ENCODE peak calls at places on chromosomes 4 and X, in nine cellular contexts. One of them, this sample, is unnamed.

GRCh38 chrX:21374994-21375794 is 976 bp downstream of the CNKSR2 start:
- DNase-seq in CMK: no peak
- DNase-seq in fibroblast of pulmonary artery: no peak
- DNase-seq in GM10248: peak
- DNase-seq in adrenal gland: no peak
- DNase-seq in OCI-LY7: no peak
- DNase-seq in GM23248: no peak
- DNase-seq in HuH-7: no peak
- DNase-seq in GM03348: no peak
- DNase-seq in this sample: no peak

GRCh38 chrX:55521687-55522086 is 32.0 kb upstream of the USP51 start:
- DNase-seq in GM23248: no peak
- DNase-seq in adrenal gland: no peak
- DNase-seq in HuH-7: no peak
- DNase-seq in CMK: no peak
- DNase-seq in GM03348: no peak
- DNase-seq in OCI-LY7: no peak
- DNase-seq in fibroblast of pulmonary artery: no peak
- DNase-seq in GM10248: no peak
- DNase-seq in this sample: no peak

GRCh38 chr4:150268444-150268843 is 190.2 kb downstream of the DCLK2 start:
- DNase-seq in adrenal gland: no peak
- DNase-seq in OCI-LY7: no peak
- DNase-seq in fibroblast of pulmonary artery: peak
- DNase-seq in GM23248: no peak
- DNase-seq in GM10248: no peak
- DNase-seq in GM03348: no peak
- DNase-seq in CMK: no peak
- DNase-seq in HuH-7: no peak
- DNase-seq in this sample: no peak

GRCh38 chrX:105765691-105766090 is 56.6 kb upstream of the NRK start:
- DNase-seq in OCI-LY7: no peak
- DNase-seq in GM03348: no peak
- DNase-seq in GM10248: no peak
- DNase-seq in fibroblast of pulmonary artery: no peak
- DNase-seq in CMK: no peak
- DNase-seq in adrenal gland: no peak
- DNase-seq in HuH-7: peak
- DNase-seq in GM23248: no peak
- DNase-seq in this sample: no peak

GRCh38 chrX:129979207-129979920 is 3.1 kb upstream of the BCORL1 start:
- DNase-seq in CMK: no peak
- DNase-seq in GM23248: peak
- DNase-seq in GM03348: no peak
- DNase-seq in fibroblast of pulmonary artery: no peak
- DNase-seq in adrenal gland: peak
- DNase-seq in HuH-7: no peak
- DNase-seq in GM10248: no peak
- DNase-seq in OCI-LY7: no peak
- DNase-seq in this sample: no peak

GRCh38 chrX:1380672-1381233 is 11.2 kb downstream of the SLC25A6 start:
- DNase-seq in CMK: no peak
- DNase-seq in fibroblast of pulmonary artery: no peak
- DNase-seq in adrenal gland: no peak
- DNase-seq in GM03348: no peak
- DNase-seq in GM23248: peak
- DNase-seq in OCI-LY7: no peak
- DNase-seq in HuH-7: no peak
- DNase-seq in GM10248: peak
- DNase-seq in this sample: no peak

GRCh38 chr4:157574606-157575005 is 354.1 kb downstream of the GRIA2 start:
- DNase-seq in adrenal gland: no peak
- DNase-seq in GM03348: no peak
- DNase-seq in GM10248: no peak
- DNase-seq in CMK: no peak
- DNase-seq in GM23248: no peak
- DNase-seq in HuH-7: no peak
- DNase-seq in fibroblast of pulmonary artery: no peak
- DNase-seq in OCI-LY7: no peak
- DNase-seq in this sample: no peak

GRCh38 chr4:112448211-112448745 is 67.7 kb downstream of the NEUROG2 start:
- DNase-seq in adrenal gland: no peak
- DNase-seq in CMK: no peak
- DNase-seq in HuH-7: no peak
- DNase-seq in GM03348: no peak
- DNase-seq in fibroblast of pulmonary artery: no peak
- DNase-seq in GM10248: no peak
- DNase-seq in GM23248: peak
- DNase-seq in OCI-LY7: no peak
- DNase-seq in this sample: peak

GRCh38 chrX:48956728-48957414 is 536 bp downstream of the OTUD5 start:
- DNase-seq in CMK: no peak
- DNase-seq in fibroblast of pulmonary artery: no peak
- DNase-seq in OCI-LY7: no peak
- DNase-seq in GM23248: peak
- DNase-seq in GM03348: peak
- DNase-seq in adrenal gland: peak
- DNase-seq in HuH-7: no peak
- DNase-seq in GM10248: no peak
- DNase-seq in this sample: no peak

GRCh38 chrX:105651052-105651451 is 171.3 kb upstream of the NRK start:
- DNase-seq in GM03348: no peak
- DNase-seq in fibroblast of pulmonary artery: peak
- DNase-seq in HuH-7: no peak
- DNase-seq in OCI-LY7: no peak
- DNase-seq in adrenal gland: no peak
- DNase-seq in CMK: no peak
- DNase-seq in GM10248: no peak
- DNase-seq in GM23248: no peak
- DNase-seq in this sample: no peak

GRCh38 chrX:43940811-43941210 is 32.4 kb downstream of the NDP start:
- DNase-seq in fibroblast of pulmonary artery: peak
- DNase-seq in CMK: no peak
- DNase-seq in GM03348: peak
- DNase-seq in GM10248: no peak
- DNase-seq in adrenal gland: peak
- DNase-seq in GM23248: peak
- DNase-seq in OCI-LY7: no peak
- DNase-seq in HuH-7: no peak
- DNase-seq in this sample: no peak

GRCh38 chr4:77022581-77023133 is 53.1 kb downstream of the CCNI start:
- DNase-seq in GM23248: peak
- DNase-seq in OCI-LY7: no peak
- DNase-seq in GM03348: peak
- DNase-seq in adrenal gland: no peak
- DNase-seq in HuH-7: no peak
- DNase-seq in CMK: no peak
- DNase-seq in GM10248: no peak
- DNase-seq in fibroblast of pulmonary artery: peak
- DNase-seq in this sample: no peak

GRCh38 chrX:137040113-137040794 is 6.5 kb upstream of the GPR101 start:
- DNase-seq in HuH-7: peak
- DNase-seq in adrenal gland: no peak
- DNase-seq in GM23248: no peak
- DNase-seq in OCI-LY7: no peak
- DNase-seq in GM03348: no peak
- DNase-seq in GM10248: no peak
- DNase-seq in CMK: no peak
- DNase-seq in fibroblast of pulmonary artery: no peak
- DNase-seq in this sample: no peak

GRCh38 chr4:85153221-85153620 is 186.7 kb upstream of the WDFY3 start:
- DNase-seq in GM23248: peak
- DNase-seq in OCI-LY7: no peak
- DNase-seq in GM03348: no peak
- DNase-seq in HuH-7: no peak
- DNase-seq in adrenal gland: no peak
- DNase-seq in CMK: no peak
- DNase-seq in GM10248: no peak
- DNase-seq in fibroblast of pulmonary artery: peak
- DNase-seq in this sample: no peak

GRCh38 chr4:100795581-100795980 is 277.8 kb upstream of the EMCN start:
- DNase-seq in adrenal gland: no peak
- DNase-seq in fibroblast of pulmonary artery: no peak
- DNase-seq in HuH-7: no peak
- DNase-seq in OCI-LY7: no peak
- DNase-seq in GM10248: no peak
- DNase-seq in CMK: no peak
- DNase-seq in GM23248: no peak
- DNase-seq in GM03348: no peak
- DNase-seq in this sample: no peak

GRCh38 chr4:162957521-162958143 is 209.1 kb downstream of the NAF1 start:
- DNase-seq in OCI-LY7: no peak
- DNase-seq in HuH-7: no peak
- DNase-seq in GM23248: no peak
- DNase-seq in GM03348: no peak
- DNase-seq in GM10248: no peak
- DNase-seq in fibroblast of pulmonary artery: no peak
- DNase-seq in CMK: no peak
- DNase-seq in adrenal gland: no peak
- DNase-seq in this sample: no peak

GRCh38 chrX:50779694-50780093 is 34.3 kb downstream of the SHROOM4 start:
- DNase-seq in CMK: no peak
- DNase-seq in adrenal gland: no peak
- DNase-seq in GM03348: peak
- DNase-seq in GM10248: no peak
- DNase-seq in fibroblast of pulmonary artery: peak
- DNase-seq in HuH-7: no peak
- DNase-seq in OCI-LY7: no peak
- DNase-seq in GM23248: peak
- DNase-seq in this sample: no peak

GRCh38 chr4:121564840-121565375 is 131.9 kb downstream of the ANXA5 start:
- DNase-seq in GM03348: peak
- DNase-seq in GM23248: peak
- DNase-seq in fibroblast of pulmonary artery: peak
- DNase-seq in HuH-7: no peak
- DNase-seq in adrenal gland: no peak
- DNase-seq in OCI-LY7: no peak
- DNase-seq in GM10248: no peak
- DNase-seq in CMK: no peak
- DNase-seq in this sample: no peak

GRCh38 chr4:48191758-48192157 is 57.7 kb upstream of the TXK start:
- DNase-seq in fibroblast of pulmonary artery: no peak
- DNase-seq in GM23248: no peak
- DNase-seq in CMK: no peak
- DNase-seq in HuH-7: no peak
- DNase-seq in adrenal gland: no peak
- DNase-seq in GM10248: no peak
- DNase-seq in GM03348: no peak
- DNase-seq in OCI-LY7: no peak
- DNase-seq in this sample: no peak

GRCh38 chrX:13317366-13317765 is 2.5 kb downstream of the ATXN3L start:
- DNase-seq in GM23248: no peak
- DNase-seq in CMK: no peak
- DNase-seq in GM03348: no peak
- DNase-seq in OCI-LY7: no peak
- DNase-seq in HuH-7: no peak
- DNase-seq in fibroblast of pulmonary artery: no peak
- DNase-seq in adrenal gland: no peak
- DNase-seq in GM10248: no peak
- DNase-seq in this sample: no peak

GRCh38 chr4:151568966-151569365 is 160.0 kb downstream of the FHIP1A start:
- DNase-seq in GM10248: no peak
- DNase-seq in CMK: no peak
- DNase-seq in OCI-LY7: no peak
- DNase-seq in adrenal gland: no peak
- DNase-seq in GM03348: no peak
- DNase-seq in fibroblast of pulmonary artery: no peak
- DNase-seq in HuH-7: no peak
- DNase-seq in GM23248: no peak
- DNase-seq in this sample: no peak

GRCh38 chr4:126710935-126711334 is 921.8 kb upstream of the INTU start:
- DNase-seq in GM10248: no peak
- DNase-seq in OCI-LY7: no peak
- DNase-seq in fibroblast of pulmonary artery: no peak
- DNase-seq in GM23248: no peak
- DNase-seq in adrenal gland: no peak
- DNase-seq in CMK: no peak
- DNase-seq in HuH-7: no peak
- DNase-seq in GM03348: no peak
- DNase-seq in this sample: no peak

GRCh38 chr4:176601156-176601555 is 191.6 kb downstream of the VEGFC start:
- DNase-seq in adrenal gland: no peak
- DNase-seq in GM10248: no peak
- DNase-seq in fibroblast of pulmonary artery: peak
- DNase-seq in HuH-7: no peak
- DNase-seq in OCI-LY7: no peak
- DNase-seq in GM23248: peak
- DNase-seq in GM03348: no peak
- DNase-seq in CMK: no peak
- DNase-seq in this sample: no peak

GRCh38 chr4:168701061-168701460 is 204.2 kb downstream of the PALLD start:
- DNase-seq in adrenal gland: no peak
- DNase-seq in GM10248: no peak
- DNase-seq in OCI-LY7: no peak
- DNase-seq in GM23248: no peak
- DNase-seq in fibroblast of pulmonary artery: no peak
- DNase-seq in CMK: no peak
- DNase-seq in GM03348: no peak
- DNase-seq in HuH-7: no peak
- DNase-seq in this sample: no peak

GRCh38 chrX:72105436-72105835 is 26.3 kb downstream of the RTL5 start:
- DNase-seq in fibroblast of pulmonary artery: no peak
- DNase-seq in OCI-LY7: no peak
- DNase-seq in adrenal gland: no peak
- DNase-seq in CMK: no peak
- DNase-seq in GM10248: peak
- DNase-seq in HuH-7: no peak
- DNase-seq in GM23248: no peak
- DNase-seq in GM03348: no peak
- DNase-seq in this sample: no peak

GRCh38 chr4:66899422-66900065 is 645.8 kb downstream of the CENPC start:
- DNase-seq in GM03348: no peak
- DNase-seq in HuH-7: no peak
- DNase-seq in GM10248: no peak
- DNase-seq in CMK: no peak
- DNase-seq in adrenal gland: no peak
- DNase-seq in GM23248: no peak
- DNase-seq in fibroblast of pulmonary artery: no peak
- DNase-seq in OCI-LY7: no peak
- DNase-seq in this sample: no peak

GRCh38 chr4:184649026-184649970 is at the start of the genes CASP3 and PRIMPOL:
- DNase-seq in adrenal gland: peak
- DNase-seq in fibroblast of pulmonary artery: peak
- DNase-seq in GM03348: peak
- DNase-seq in HuH-7: peak
- DNase-seq in GM10248: peak
- DNase-seq in OCI-LY7: peak
- DNase-seq in CMK: peak
- DNase-seq in GM23248: peak
- DNase-seq in this sample: peak

GRCh38 chr4:1201851-1202525 is 29.6 kb upstream of the SPON2 start:
- DNase-seq in HuH-7: no peak
- DNase-seq in fibroblast of pulmonary artery: peak
- DNase-seq in adrenal gland: peak
- DNase-seq in GM10248: no peak
- DNase-seq in GM23248: peak
- DNase-seq in GM03348: peak
- DNase-seq in OCI-LY7: peak
- DNase-seq in CMK: no peak
- DNase-seq in this sample: no peak

GRCh38 chr4:30191902-30192301 is 528.3 kb upstream of the PCDH7 start:
- DNase-seq in HuH-7: no peak
- DNase-seq in CMK: no peak
- DNase-seq in OCI-LY7: no peak
- DNase-seq in GM10248: no peak
- DNase-seq in adrenal gland: no peak
- DNase-seq in GM23248: no peak
- DNase-seq in GM03348: no peak
- DNase-seq in fibroblast of pulmonary artery: no peak
- DNase-seq in this sample: no peak

GRCh38 chrX:71846429-71846828 is 64.2 kb upstream of the NHSL2 start:
- DNase-seq in OCI-LY7: no peak
- DNase-seq in HuH-7: no peak
- DNase-seq in GM03348: no peak
- DNase-seq in adrenal gland: no peak
- DNase-seq in CMK: no peak
- DNase-seq in GM10248: no peak
- DNase-seq in GM23248: peak
- DNase-seq in fibroblast of pulmonary artery: peak
- DNase-seq in this sample: no peak

GRCh38 chrX:127490000-127490399 is 562.2 kb downstream of the ACTRT1 start:
- DNase-seq in HuH-7: no peak
- DNase-seq in CMK: no peak
- DNase-seq in GM03348: no peak
- DNase-seq in OCI-LY7: no peak
- DNase-seq in adrenal gland: no peak
- DNase-seq in fibroblast of pulmonary artery: no peak
- DNase-seq in GM10248: no peak
- DNase-seq in GM23248: no peak
- DNase-seq in this sample: no peak

This sample was measured in HEK293T.